ENCODE peak calls at places on chromosomes 11 and 22, in seven cellular contexts. Y, B, P, F, H, J and W are unnamed samples.
A peak's percentile ranks its signal among the peaks of the same experiment; 100 is the strongest.

GRCh38 chr22:40436460-40437431 is 66.4 kb downstream of the SGSM3 start:
- DNase-seq in Y (peak; percentile 79), H (no peak), F (peak; percentile 70), B (peak; percentile 53), J (peak; percentile 75), P (peak; percentile 53), W (no peak)

GRCh38 chr22:47002692-47003091 is 240.2 kb downstream of the TBC1D22A start:
- DNase-seq in P (no peak), J (no peak), F (no peak), Y (no peak), B (no peak), H (no peak), W (no peak)

GRCh38 chr11:65522640-65523322 is 2.1 kb upstream of the SCYL1 start:
- DNase-seq in H (no peak), J (no peak), P (no peak), B (peak; percentile 49), Y (peak; percentile 28), F (no peak), W (no peak)

GRCh38 chr11:72430743-72431570 is 3.4 kb downstream of the CLPB start:
- DNase-seq in H (no peak), Y (peak; percentile 68), F (peak; percentile 52), J (peak; percentile 63), P (no peak), B (peak; percentile 43), W (peak; percentile 54)

GRCh38 chr22:32218470-32218869 is 13.6 kb upstream of the RFPL2 start:
- DNase-seq in H (no peak), J (no peak), F (no peak), Y (no peak), P (no peak), B (no peak), W (no peak)

GRCh38 chr11:78291754-78292108 is 103.0 kb downstream of the USP35 start:
- DNase-seq in Y (no peak), F (no peak), P (no peak), J (no peak), B (no peak), H (no peak), W (no peak)

GRCh38 chr11:64056213-64056785 is 20.6 kb downstream of the FLRT1 start:
- DNase-seq in F (no peak), H (no peak), J (no peak), P (no peak), B (no peak), Y (no peak), W (no peak)

GRCh38 chr11:5684627-5685362 is at the start of gene TRIM5:
- DNase-seq in Y (peak; percentile 99), F (peak; percentile 96), H (peak; percentile 21), B (peak; percentile 68), P (peak; percentile 92), J (peak; percentile 98), W (peak; percentile 96)

GRCh38 chr22:12601870-12602779 is 2925.9 kb upstream of the OR11H1 start:
- DNase-seq in H (no peak), Y (no peak), B (no peak), J (no peak), F (no peak), P (no peak), W (peak; percentile 1)

GRCh38 chr11:58495906-58496305 is 12.0 kb downstream of the OR5B21 start:
- DNase-seq in F (no peak), J (no peak), B (no peak), H (no peak), Y (no peak), P (no peak), W (no peak)

GRCh38 chr11:85694385-85694980 is 8.5 kb upstream of the CCDC89 start:
- DNase-seq in B (no peak), Y (peak; percentile 60), P (peak; percentile 18), F (peak; percentile 49), H (no peak), J (peak; percentile 48), W (peak; percentile 71)